ENCODE peak calls at places on chromosomes 5 and 9, in ten cellular contexts. N is Peyer's patch; B is pancreas; H is CD8-positive, alpha-beta T cell; W is HFF-Myc; O is GM23338; X is natural killer cell; E is ovary; I is activated CD8-positive, alpha-beta T cell treated with anti-CD3 and anti-CD28 coated beads for 36 hours; R is body of pancreas. Y is an unnamed sample.

GRCh38 chr9:109856785-109857184 is 76.8 kb downstream of the PALM2AKAP2 start:
- DNase-seq in N (no peak), B (no peak), H (no peak), W (peak), O (no peak), X (no peak), E (peak), I (no peak), R (no peak), Y (no peak)

GRCh38 chr9:69027355-69028097 is 8.0 kb upstream of the FXN start:
- DNase-seq in N (no peak), B (no peak), H (no peak), W (peak), O (peak), X (no peak), E (no peak), I (peak), R (peak), Y (peak)

GRCh38 chr9:115349542-115349941 is 231.6 kb upstream of the TNC start:
- DNase-seq in N (no peak), B (no peak), H (no peak), W (no peak), O (no peak), X (no peak), E (no peak), I (no peak), R (no peak), Y (no peak)

GRCh38 chr9:71767421-71768321 is 642 bp downstream of the CEMIP2 start:
- DNase-seq in N (no peak), B (peak), H (no peak), W (no peak), O (peak), X (no peak), E (no peak), I (peak), R (peak), Y (no peak)

GRCh38 chr9:100448266-100448665 is 21.3 kb downstream of the MSANTD3 start:
- DNase-seq in N (no peak), B (no peak), H (no peak), W (no peak), O (no peak), X (no peak), E (no peak), I (no peak), R (no peak), Y (no peak)

GRCh38 chr5:126680215-126680817 is 79.6 kb downstream of the PHAX start:
- DNase-seq in N (no peak), B (no peak), H (no peak), W (peak), O (peak), X (no peak), E (no peak), I (no peak), R (no peak), Y (no peak)

GRCh38 chr9:37915911-37916470 is 12.1 kb upstream of the SLC25A51 start:
- DNase-seq in N (no peak), B (no peak), H (no peak), W (no peak), O (no peak), X (no peak), E (no peak), I (no peak), R (no peak), Y (no peak)

GRCh38 chr9:138066049-138066448 is 188.5 kb downstream of the CACNA1B start:
- DNase-seq in N (peak), B (no peak), H (no peak), W (no peak), O (peak), X (no peak), E (peak), I (no peak), R (no peak), Y (no peak)

GRCh38 chr5:71693828-71694427 is 25.1 kb upstream of the CARTPT start:
- DNase-seq in N (no peak), B (no peak), H (no peak), W (no peak), O (peak), X (no peak), E (no peak), I (no peak), R (no peak), Y (no peak)

GRCh38 chr9:126783958-126784357 is 20.9 kb upstream of the ZBTB43 start:
- DNase-seq in N (no peak), B (no peak), H (no peak), W (no peak), O (no peak), X (no peak), E (no peak), I (no peak), R (no peak), Y (no peak)

GRCh38 chr9:134325813-134326753 is at the start of gene RXRA:
- DNase-seq in N (peak), B (peak), H (peak), W (no peak), O (peak), X (peak), E (peak), I (peak), R (peak), Y (peak)

GRCh38 chr9:35818341-35818740 is 3.5 kb upstream of the HINT2 start:
- DNase-seq in N (no peak), B (no peak), H (no peak), W (no peak), O (no peak), X (no peak), E (no peak), I (no peak), R (no peak), Y (no peak)

GRCh38 chr9:75871624-75872023 is 18.8 kb upstream of the PCSK5 start:
- DNase-seq in N (no peak), B (no peak), H (no peak), W (no peak), O (no peak), X (no peak), E (no peak), I (no peak), R (no peak), Y (no peak)

GRCh38 chr9:92324889-92325268 is 271 bp downstream of the NOL8 start:
- DNase-seq in N (no peak), B (no peak), H (no peak), W (no peak), O (no peak), X (no peak), E (no peak), I (no peak), R (no peak), Y (no peak)

GRCh38 chr9:69549310-69550202 is 122.6 kb downstream of the APBA1 start:
- DNase-seq in N (no peak), B (no peak), H (peak), W (no peak), O (peak), X (no peak), E (no peak), I (peak), R (no peak), Y (peak)

GRCh38 chr5:66207800-66208561 is 63.9 kb downstream of the SREK1 start:
- DNase-seq in N (no peak), B (no peak), H (no peak), W (peak), O (no peak), X (no peak), E (no peak), I (no peak), R (no peak), Y (no peak)

GRCh38 chr9:127970401-127971313 is 10.1 kb downstream of the EEIG1 start:
- DNase-seq in N (peak), B (no peak), H (peak), W (no peak), O (no peak), X (no peak), E (no peak), I (peak), R (no peak), Y (peak)

GRCh38 chr9:81665514-81665838 is 23.9 kb downstream of the TLE1 start:
- DNase-seq in N (no peak), B (no peak), H (no peak), W (no peak), O (peak), X (no peak), E (no peak), I (no peak), R (no peak), Y (no peak)

GRCh38 chr5:97049175-97049574 is 93.2 kb downstream of the LIX1 start:
- DNase-seq in N (no peak), B (no peak), H (no peak), W (no peak), O (no peak), X (no peak), E (no peak), I (no peak), R (no peak), Y (no peak)

GRCh38 chr5:150465926-150466325 is 16.4 kb upstream of the RPS14 start:
- DNase-seq in N (no peak), B (no peak), H (no peak), W (no peak), O (no peak), X (no peak), E (no peak), I (no peak), R (no peak), Y (no peak)

GRCh38 chr9:93531374-93531773 is 45.0 kb upstream of the PHF2 start:
- DNase-seq in N (no peak), B (no peak), H (peak), W (no peak), O (peak), X (no peak), E (no peak), I (no peak), R (no peak), Y (no peak)
- TF ChIP-seq CTCF in N (peak), B (no peak), H (no peak), W (no peak), O (peak), X (no peak), E (no peak), I (no peak), R (no peak), Y (no peak)

GRCh38 chr5:163269624-163270023 is 167.8 kb upstream of the CCNG1 start:
- DNase-seq in N (no peak), B (no peak), H (no peak), W (no peak), O (peak), X (no peak), E (no peak), I (no peak), R (no peak), Y (no peak)
- TF ChIP-seq CTCF in N (no peak), B (no peak), H (no peak), W (no peak), O (peak), X (no peak), E (no peak), I (no peak), R (no peak), Y (peak)

GRCh38 chr5:167903243-167903642 is 388.2 kb upstream of the WWC1 start:
- DNase-seq in N (no peak), B (no peak), H (no peak), W (no peak), O (no peak), X (no peak), E (no peak), I (no peak), R (no peak), Y (no peak)
- TF ChIP-seq CTCF in N (no peak), B (no peak), H (no peak), W (no peak), O (no peak), X (no peak), E (no peak), I (no peak), R (no peak), Y (no peak)

GRCh38 chr5:9774472-9775079 is 144.4 kb upstream of the TAS2R1 start:
- DNase-seq in N (no peak), B (no peak), H (no peak), W (no peak), O (peak), X (no peak), E (no peak), I (no peak), R (no peak), Y (no peak)
- TF ChIP-seq CTCF in N (no peak), B (no peak), H (no peak), W (peak), O (peak), X (no peak), E (no peak), I (no peak), R (no peak), Y (peak)